ENCODE peak calls at places on chromosomes 6 and 20, in five cellular contexts. X, B, Y, H and W are unnamed samples.

GRCh38 chr6:15351631-15352030 is 105.8 kb downstream of the JARID2 start:
- DNase-seq in X (no peak), B (peak), Y (no peak), H (peak), W (no peak)

GRCh38 chr6:2873643-2874042 is 29.5 kb downstream of the SERPINB9 start:
- DNase-seq in X (no peak), B (no peak), Y (no peak), H (no peak), W (no peak)

GRCh38 chr6:159252955-159253508 is 83.8 kb downstream of the FNDC1 start:
- DNase-seq in X (no peak), B (peak), Y (no peak), H (peak), W (no peak)

GRCh38 chr20:5430670-5431069 is 113.9 kb upstream of the PROKR2 start:
- DNase-seq in X (no peak), B (peak), Y (no peak), H (no peak), W (no peak)

GRCh38 chr6:154907293-154907692 is 87.8 kb upstream of the TIAM2 start:
- DNase-seq in X (no peak), B (no peak), Y (no peak), H (no peak), W (no peak)

GRCh38 chr6:111555041-111555440 is 50.6 kb downstream of the TRAF3IP2 start:
- DNase-seq in X (no peak), B (no peak), Y (no peak), H (no peak), W (no peak)

GRCh38 chr20:41178904-41179432 is 41.6 kb downstream of the PLCG1 start:
- DNase-seq in X (peak), B (no peak), Y (no peak), H (no peak), W (no peak)

GRCh38 chr6:75287424-75287823 is 2.8 kb upstream of the TMEM30A start:
- DNase-seq in X (no peak), B (no peak), Y (no peak), H (no peak), W (no peak)

GRCh38 chr6:49799090-49799489 is 12.0 kb upstream of the PGK2 start:
- DNase-seq in X (no peak), B (no peak), Y (no peak), H (no peak), W (no peak)
- TF ChIP-seq CTCF in X (no peak), B (no peak), Y (no peak), H (no peak), W (no peak)

GRCh38 chr6:1477432-1478090 is 88.2 kb downstream of the FOXF2 start:
- DNase-seq in X (no peak), B (peak), Y (no peak), H (no peak), W (no peak)
- TF ChIP-seq CTCF in X (no peak), B (no peak), Y (no peak), H (peak), W (no peak)

GRCh38 chr6:37804676-37805075 is 14.9 kb upstream of the ZFAND3 start:
- DNase-seq in X (no peak), B (peak), Y (no peak), H (no peak), W (no peak)

GRCh38 chr6:37806213-37806612 is 13.3 kb upstream of the ZFAND3 start:
- DNase-seq in X (peak), B (no peak), Y (no peak), H (no peak), W (no peak)

GRCh38 chr6:37809144-37809543 is 10.4 kb upstream of the ZFAND3 start:
- DNase-seq in X (no peak), B (no peak), Y (no peak), H (no peak), W (no peak)

GRCh38 chr6:37802810-37803209 is 16.7 kb upstream of the ZFAND3 start:
- DNase-seq in X (no peak), B (no peak), Y (no peak), H (no peak), W (no peak)

DNA sequence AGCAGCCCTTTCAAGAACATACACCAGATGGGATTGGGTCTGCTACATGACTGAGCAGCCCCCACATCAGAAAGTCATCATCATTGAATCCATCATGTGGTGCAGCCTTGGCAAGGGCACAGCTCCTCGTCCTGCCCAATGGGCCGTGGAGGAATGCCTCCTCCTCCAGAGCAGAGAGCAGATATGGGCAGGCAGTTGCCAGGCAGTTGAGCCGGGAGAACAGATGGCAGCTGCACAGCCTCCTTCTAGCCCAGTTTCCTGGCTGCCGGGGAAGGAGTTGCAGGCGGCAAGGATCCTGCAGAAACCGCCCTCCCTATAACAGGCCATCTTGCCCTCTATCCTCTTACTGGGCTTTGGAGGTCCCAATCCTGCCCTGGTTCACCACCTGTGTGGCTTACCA is 11.9 kb upstream of the ZFAND3 start:
- DNase-seq in X (no peak), B (no peak), Y (no peak), H (no peak), W (no peak)
- TF ChIP-seq CTCF in X (peak), B (no peak), Y (no peak), H (peak), W (no peak)

GRCh38 chr20:18272451-18272850 is 15.9 kb upstream of the ZNF133 start:
- DNase-seq in X (peak), B (peak), Y (no peak), H (no peak), W (no peak)
- TF ChIP-seq CTCF in X (peak), B (no peak), Y (no peak), H (peak), W (no peak)

DNA sequence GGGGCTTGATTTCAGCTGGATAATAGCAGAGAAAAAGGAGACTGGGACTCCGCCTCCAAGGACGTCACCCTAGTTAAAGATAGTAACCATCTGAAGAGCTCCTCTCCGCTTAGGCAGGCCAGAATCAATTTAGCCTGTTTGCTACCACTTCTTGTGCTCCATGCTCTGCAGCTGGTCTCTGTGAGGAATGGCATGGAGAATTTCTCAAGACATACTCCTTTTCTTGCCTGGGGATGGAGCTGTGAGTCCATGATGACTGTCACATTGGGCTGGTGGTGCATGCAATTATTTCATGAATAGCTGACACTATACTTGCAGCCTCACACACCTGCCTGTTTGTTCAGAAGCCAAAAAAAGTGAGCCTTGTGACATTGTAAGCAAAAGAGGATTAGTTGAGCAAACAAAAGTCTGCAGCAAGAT is 61.4 kb downstream of the TXLNB start:
- DNase-seq in X (no peak), B (peak), Y (no peak), H (no peak), W (no peak)
- TF ChIP-seq CTCF in X (peak), B (no peak), Y (no peak), H (peak), W (no peak)

DNA sequence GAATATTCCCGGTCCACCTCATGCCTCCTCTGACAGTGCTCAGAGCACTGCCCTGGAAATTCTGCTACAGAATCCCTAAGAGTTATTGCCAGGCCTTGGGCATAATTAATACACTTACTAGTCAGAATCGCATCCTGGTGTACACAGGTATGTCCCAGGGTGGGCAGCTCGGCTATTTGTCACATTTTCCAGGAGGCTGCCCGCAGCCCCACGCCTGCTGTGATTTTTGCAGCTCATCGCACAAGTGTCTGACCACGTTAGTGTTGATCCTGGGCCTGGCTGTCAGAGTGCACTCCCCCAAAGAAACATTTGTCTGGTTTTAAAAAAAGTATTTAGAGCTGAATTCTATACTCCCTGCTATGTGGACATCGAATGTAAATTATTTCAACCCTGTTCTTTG is 105.4 kb downstream of the CD83 start:
- DNase-seq in X (no peak), B (no peak), Y (no peak), H (no peak), W (no peak)
- TF ChIP-seq CTCF in X (no peak), B (no peak), Y (no peak), H (no peak), W (no peak)

DNA sequence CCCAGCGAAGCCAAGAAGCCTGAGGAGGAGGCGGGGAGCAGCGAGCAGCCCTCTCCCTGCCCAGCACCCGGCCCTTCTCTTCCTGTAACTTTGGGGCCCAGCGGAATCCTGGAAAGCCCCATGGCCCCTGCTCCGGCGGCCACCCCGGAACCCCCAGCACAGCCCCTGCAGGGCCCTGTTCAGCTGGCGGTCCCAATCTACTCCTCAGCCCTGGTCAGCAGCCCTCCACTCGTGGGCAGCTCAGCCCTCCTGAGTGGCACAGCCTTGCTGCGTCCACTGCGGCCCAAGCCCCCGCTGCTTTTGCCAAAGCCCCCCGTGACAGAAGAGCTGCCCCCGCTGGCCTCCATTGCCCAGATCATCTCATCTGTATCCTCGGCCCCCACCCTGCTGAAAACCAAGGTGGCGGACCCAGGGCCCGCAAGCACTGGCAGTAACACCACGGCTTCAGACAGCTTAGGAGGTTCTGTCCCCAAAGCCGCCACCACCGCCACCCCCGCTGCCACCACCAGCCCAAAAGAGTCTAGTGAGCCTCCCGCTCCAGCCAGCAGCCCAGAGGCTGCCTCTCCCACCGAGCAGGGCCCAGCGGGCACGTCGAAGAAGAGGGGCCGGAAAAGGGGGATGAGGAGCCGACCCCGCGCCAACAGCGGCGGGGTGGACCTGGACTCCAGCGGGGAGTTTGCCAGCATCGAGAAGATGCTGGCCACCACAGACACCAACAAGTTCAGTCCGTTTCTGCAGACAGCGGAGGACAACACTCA is 81.9 kb downstream of the SSR1 start:
- DNase-seq in X (peak), B (no peak), Y (no peak), H (no peak), W (no peak)
- TF ChIP-seq CTCF in X (no peak), B (no peak), Y (no peak), H (no peak), W (no peak)

GRCh38 chr20:11838076-11838636 is 79.5 kb upstream of the BTBD3 start:
- DNase-seq in X (no peak), B (no peak), Y (no peak), H (no peak), W (no peak)
- TF ChIP-seq CTCF in X (no peak), B (no peak), Y (no peak), H (no peak), W (no peak)

GRCh38 chr6:25603251-25603650 is 48.8 kb upstream of the SCGN start:
- DNase-seq in X (no peak), B (no peak), Y (no peak), H (no peak), W (no peak)

GRCh38 chr6:25599516-25600060 is 52.4 kb upstream of the SCGN start:
- DNase-seq in X (no peak), B (no peak), Y (no peak), H (no peak), W (no peak)

GRCh38 chr6:25601797-25602679 is 50.0 kb upstream of the SCGN start:
- DNase-seq in X (no peak), B (peak), Y (no peak), H (peak), W (no peak)

GRCh38 chr6:25606151-25606550 is 45.9 kb upstream of the SCGN start:
- DNase-seq in X (no peak), B (no peak), Y (no peak), H (no peak), W (no peak)

DNA sequence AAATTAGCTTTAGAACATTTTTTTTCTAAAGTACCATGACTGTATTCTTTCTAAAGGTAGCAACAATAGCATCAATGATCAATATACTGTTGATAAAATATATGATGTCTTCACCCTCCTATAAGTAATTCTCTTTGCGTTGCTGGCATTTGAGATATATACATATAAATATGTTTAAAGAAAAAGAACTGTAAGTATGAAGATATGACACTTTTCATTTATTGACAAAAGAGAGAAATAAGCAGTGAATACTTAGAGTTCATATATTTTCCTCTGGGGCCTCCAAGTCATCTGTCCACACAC is 49.4 kb upstream of the SCGN start:
- DNase-seq in X (no peak), B (no peak), Y (no peak), H (no peak), W (no peak)
- TF ChIP-seq CTCF in X (no peak), B (no peak), Y (peak), H (no peak), W (peak)

GRCh38 chr20:23687986-23688385 is 852 bp downstream of the CST4 start:
- DNase-seq in X (no peak), B (no peak), Y (no peak), H (no peak), W (no peak)

GRCh38 chr20:23689399-23689690 is 507 bp upstream of the CST4 start:
- DNase-seq in X (no peak), B (no peak), Y (no peak), H (no peak), W (no peak)

GRCh38 chr20:23690581-23690980 is 1.7 kb upstream of the CST4 start:
- DNase-seq in X (no peak), B (no peak), Y (no peak), H (no peak), W (no peak)

GRCh38 chr20:23691675-23692074 is 2.8 kb upstream of the CST4 start:
- DNase-seq in X (no peak), B (no peak), Y (no peak), H (no peak), W (no peak)

DNA sequence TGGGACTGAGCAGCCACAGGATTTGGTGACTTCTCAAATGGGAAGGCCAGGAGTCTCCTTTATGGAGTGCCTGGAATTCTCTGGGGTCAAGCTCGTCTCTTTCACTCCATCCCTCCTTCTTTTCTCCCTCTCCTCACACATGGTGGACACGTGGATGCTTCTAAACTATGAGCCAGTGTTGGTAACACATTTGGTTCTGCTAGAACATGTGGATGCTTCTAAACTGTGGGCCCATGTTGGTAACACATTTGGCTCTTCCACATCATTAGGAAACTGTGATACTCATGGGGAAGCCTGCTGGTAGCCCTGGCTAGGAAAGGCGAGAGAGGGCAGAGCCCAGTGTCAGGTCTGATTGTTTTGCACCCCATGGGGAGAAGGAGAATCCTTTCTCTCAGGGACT is 3.9 kb upstream of the CST4 start:
- DNase-seq in X (no peak), B (no peak), Y (no peak), H (no peak), W (no peak)
- TF ChIP-seq CTCF in X (no peak), B (no peak), Y (no peak), H (no peak), W (no peak)